ENCODE peak calls at places on chromosomes 2 and 18, in seven cellular contexts. H, Y, N, U, S, O and V are unnamed samples.

GRCh38 chr18:44520981-44521672 is 159.6 kb upstream of the SETBP1 start:
- DNase-seq in H (no peak), Y (no peak), N (no peak), U (no peak), S (no peak), O (no peak), V (no peak)

GRCh38 chr18:77103991-77104521 is 28.5 kb downstream of the MBP start:
- DNase-seq in H (no peak), Y (no peak), N (no peak), U (no peak), S (no peak), O (no peak), V (no peak)

GRCh38 chr18:70418551-70419311 is 129.9 kb downstream of the SOCS6 start:
- DNase-seq in H (no peak), Y (no peak), N (peak), U (no peak), S (no peak), O (no peak), V (no peak)

GRCh38 chr2:108944601-108945241 is 44.3 kb downstream of the EDAR start:
- DNase-seq in H (peak), Y (no peak), N (no peak), U (no peak), S (no peak), O (no peak), V (peak)

GRCh38 chr2:122706757-122707223 is 951.3 kb downstream of the TSN start:
- DNase-seq in H (no peak), Y (no peak), N (no peak), U (no peak), S (no peak), O (no peak), V (no peak)

GRCh38 chr18:75439356-75439755 is 11.9 kb upstream of the SMIM21 start:
- DNase-seq in H (no peak), Y (no peak), N (no peak), U (no peak), S (no peak), O (no peak), V (no peak)

GRCh38 chr2:152166633-152167032 is 8.9 kb downstream of the STAM2 start:
- DNase-seq in H (no peak), Y (no peak), N (peak), U (no peak), S (no peak), O (no peak), V (no peak)

GRCh38 chr2:240438810-240439697 is 3.6 kb downstream of the GPC1 start:
- DNase-seq in H (no peak), Y (peak), N (no peak), U (no peak), S (peak), O (no peak), V (no peak)

GRCh38 chr2:70664525-70664924 is 103.5 kb downstream of the ADD2 start:
- DNase-seq in H (no peak), Y (no peak), N (no peak), U (no peak), S (no peak), O (no peak), V (no peak)

GRCh38 chr2:233979748-233980147 is 62.6 kb downstream of the TRPM8 start:
- DNase-seq in H (no peak), Y (no peak), N (no peak), U (no peak), S (peak), O (no peak), V (no peak)

GRCh38 chr2:197675711-197676188 is 363 bp upstream of the RFTN2 start:
- DNase-seq in H (no peak), Y (no peak), N (peak), U (peak), S (no peak), O (no peak), V (no peak)

GRCh38 chr2:98585386-98585785 is 22.9 kb downstream of the COA5 start:
- DNase-seq in H (no peak), Y (no peak), N (no peak), U (no peak), S (no peak), O (no peak), V (no peak)

GRCh38 chr2:223959688-223960087 is 2.4 kb downstream of the MRPL44 start:
- DNase-seq in H (no peak), Y (no peak), N (peak), U (peak), S (no peak), O (no peak), V (peak)

GRCh38 chr2:168392031-168392430 is 64.0 kb upstream of the CERS6 start:
- DNase-seq in H (no peak), Y (no peak), N (peak), U (no peak), S (no peak), O (no peak), V (no peak)

GRCh38 chr2:144472911-144473310 is 47.0 kb downstream of the ZEB2 start:
- DNase-seq in H (no peak), Y (no peak), N (no peak), U (no peak), S (no peak), O (no peak), V (no peak)

GRCh38 chr2:109089602-109090300 is 39.3 kb upstream of the SH3RF3 start:
- DNase-seq in H (no peak), Y (no peak), N (no peak), U (no peak), S (no peak), O (no peak), V (no peak)

GRCh38 chr2:222214885-222215284 is 83.9 kb downstream of the PAX3 start:
- DNase-seq in H (no peak), Y (no peak), N (no peak), U (no peak), S (no peak), O (no peak), V (no peak)

GRCh38 chr2:190720276-190720675 is 71.4 kb downstream of the NAB1 start:
- DNase-seq in H (no peak), Y (no peak), N (no peak), U (no peak), S (no peak), O (no peak), V (no peak)

GRCh38 chr2:168210216-168210897 is 37.0 kb downstream of the STK39 start:
- DNase-seq in H (no peak), Y (no peak), N (no peak), U (no peak), S (no peak), O (no peak), V (no peak)

GRCh38 chr18:23929362-23929940 is 85.1 kb upstream of the TTC39C start:
- DNase-seq in H (no peak), Y (no peak), N (no peak), U (no peak), S (no peak), O (no peak), V (no peak)

DNA sequence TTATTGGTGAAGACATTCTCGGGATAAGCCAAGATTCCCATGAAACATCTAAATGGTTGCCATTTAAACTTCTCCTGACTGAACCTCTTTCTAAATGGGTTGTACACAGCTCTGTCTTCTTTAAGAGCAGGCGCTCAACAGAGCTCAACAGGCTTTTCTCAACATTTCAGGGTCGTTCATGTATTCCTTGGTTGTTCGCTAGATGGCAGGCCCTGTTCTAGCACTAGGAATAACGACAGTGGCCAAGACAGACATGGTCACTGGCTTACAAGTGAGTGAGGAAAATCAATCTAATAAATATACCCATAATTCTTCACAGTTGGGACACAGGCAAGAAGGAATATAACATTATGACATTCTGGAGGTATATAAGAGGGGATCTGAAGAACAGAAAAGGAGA is 154.5 kb downstream of the SMAD2 start:
- DNase-seq in H (peak), Y (no peak), N (peak), U (no peak), S (no peak), O (no peak), V (no peak)
- TF ChIP-seq CTCF in H (no peak), Y (peak), N (peak), U (no peak), S (peak), O (no peak), V (no peak)

GRCh38 chr2:136765736-136766323 is 485 bp downstream of the THSD7B start:
- DNase-seq in H (no peak), Y (no peak), N (no peak), U (no peak), S (no peak), O (no peak), V (peak)
- H3K4me3 ChIP-seq in H (peak), Y (peak), N (no peak), U (peak), S (peak), O (no peak), V (peak)

GRCh38 chr2:206176886-206177285 is 17.2 kb downstream of the EEF1B2 start:
- DNase-seq in H (no peak), Y (no peak), N (no peak), U (no peak), S (no peak), O (no peak), V (no peak)
- TF ChIP-seq CTCF in H (no peak), Y (no peak), N (no peak), U (no peak), S (no peak), O (no peak), V (no peak)

GRCh38 chr2:127226520-127227263 is 6.6 kb upstream of the CYP27C1 start:
- DNase-seq in H (peak), Y (no peak), N (peak), U (no peak), S (peak), O (no peak), V (peak)
- H3K4me3 ChIP-seq in H (peak), Y (no peak), N (peak), U (no peak), S (no peak), O (no peak), V (no peak)

GRCh38 chr2:215831296-215831913 is 181.9 kb downstream of the MREG start:
- DNase-seq in H (peak), Y (peak), N (peak), U (peak), S (no peak), O (no peak), V (no peak)

GRCh38 chr2:215829261-215829660 is 184.1 kb downstream of the MREG start:
- DNase-seq in H (no peak), Y (no peak), N (no peak), U (no peak), S (no peak), O (no peak), V (no peak)

GRCh38 chr2:215828528-215829184 is 184.7 kb downstream of the MREG start:
- DNase-seq in H (peak), Y (no peak), N (peak), U (peak), S (peak), O (no peak), V (peak)

GRCh38 chr2:215832791-215833190 is 180.6 kb downstream of the MREG start:
- DNase-seq in H (no peak), Y (no peak), N (no peak), U (peak), S (peak), O (no peak), V (peak)

GRCh38 chr2:215830313-215830712 is 183.0 kb downstream of the MREG start:
- DNase-seq in H (peak), Y (peak), N (peak), U (peak), S (no peak), O (no peak), V (no peak)
- TF ChIP-seq CTCF in H (no peak), Y (no peak), N (peak), U (no peak), S (peak), O (no peak), V (no peak)

GRCh38 chr2:189178726-189179606 is 595 bp downstream of the COL5A2 start:
- DNase-seq in H (peak), Y (peak), N (peak), U (no peak), S (no peak), O (no peak), V (no peak)
- H3K4me3 ChIP-seq in H (peak), Y (peak), N (peak), U (peak), S (peak), O (no peak), V (peak)

DNA sequence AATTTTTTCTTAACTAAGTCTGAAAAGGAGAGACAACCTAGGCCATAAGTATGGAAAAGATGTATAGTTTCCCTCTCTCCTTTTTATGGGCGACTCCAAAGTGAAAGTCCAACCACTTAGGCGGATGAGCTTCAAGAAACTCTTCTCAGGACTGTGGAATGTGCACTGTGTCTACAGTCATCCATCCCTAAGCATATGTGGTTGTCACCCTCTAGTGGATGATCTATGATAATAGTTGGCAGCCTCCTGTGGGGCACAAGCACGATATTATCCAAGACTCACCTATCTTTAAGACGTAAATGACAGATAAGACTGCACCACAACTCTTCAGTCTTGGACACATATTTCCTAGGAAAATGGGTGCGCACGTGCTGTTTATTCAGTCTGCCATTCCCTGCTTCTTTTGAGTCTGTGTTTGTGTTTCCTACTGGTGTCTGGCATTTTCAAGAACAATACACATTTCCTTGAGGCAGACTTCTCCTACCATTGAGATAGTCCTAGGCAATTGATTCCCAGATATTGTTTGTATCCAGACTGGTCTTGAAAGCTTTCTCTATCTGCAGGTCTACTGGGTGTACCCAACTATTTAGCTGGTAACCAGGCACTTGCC is 145.5 kb upstream of the CTAGE1 start:
- DNase-seq in H (peak), Y (no peak), N (peak), U (peak), S (no peak), O (no peak), V (peak)
- TF ChIP-seq CTCF in H (peak), Y (peak), N (peak), U (peak), S (peak), O (peak), V (peak)

GRCh38 chr2:24512836-24513235 is 21.8 kb downstream of the NCOA1 start:
- DNase-seq in H (no peak), Y (no peak), N (no peak), U (no peak), S (no peak), O (no peak), V (no peak)
- H3K4me3 ChIP-seq in H (no peak), Y (peak), N (no peak), U (no peak), S (no peak), O (no peak), V (no peak)

GRCh38 chr2:237600205-237600846 is 9.8 kb upstream of the RAB17 start:
- DNase-seq in H (no peak), Y (peak), N (peak), U (peak), S (no peak), O (no peak), V (no peak)
- TF ChIP-seq CTCF in H (no peak), Y (peak), N (peak), U (peak), S (peak), O (no peak), V (no peak)